ENCODE peak calls at places on chromosomes 11 and 22, in four cellular contexts. Q is fibroblast of gingiva, Z is stromal cell of bone marrow, R is natural killer cell. P is an unnamed sample.

GRCh38 chr11:4851033-4851432 is 2.0 kb upstream of the OR51S1 start:
- DNase-seq in Q (no peak), Z (no peak), R (no peak), P (no peak)

GRCh38 chr11:127628463-127628785 is 627.9 kb upstream of the KIRREL3 start:
- DNase-seq in Q (no peak), Z (no peak), R (no peak), P (no peak)

GRCh38 chr22:17590586-17590985 is 27.3 kb downstream of the SLC25A18 start:
- DNase-seq in Q (no peak), Z (no peak), R (no peak), P (no peak)

GRCh38 chr11:132683602-132684001 is 848.7 kb downstream of the OPCML start:
- DNase-seq in Q (no peak), Z (no peak), R (no peak), P (no peak)

GRCh38 chr11:35943761-35944502 is at the start of gene LDLRAD3:
- DNase-seq in Q (peak; percentile 77), Z (peak; percentile 51), R (peak; percentile 21), P (no peak)

GRCh38 chr11:5242933-5243844 is 6.5 kb downstream of the HBG1 start:
- DNase-seq in Q (no peak), Z (peak; percentile 1), R (no peak), P (no peak)

GRCh38 chr11:83725161-83725560 is 439.0 kb upstream of the CCDC90B start:
- DNase-seq in Q (no peak), Z (no peak), R (no peak), P (no peak)

GRCh38 chr11:121630041-121630440 is 177.3 kb upstream of the SORL1-AS1 start:
- DNase-seq in Q (peak; percentile 66), Z (peak; percentile 84), R (no peak), P (no peak)

GRCh38 chr22:41327124-41327523 is 25.8 kb downstream of the ZC3H7B start:
- DNase-seq in Q (no peak), Z (no peak), R (no peak), P (no peak)

GRCh38 chr11:59212744-59213573 is at the start of gene MPEG1:
- DNase-seq in Q (no peak), Z (no peak), R (no peak), P (no peak)

GRCh38 chr11:36372101-36372767 is 76.1 kb downstream of the PRR5L start:
- DNase-seq in Q (peak; percentile 90), Z (peak; percentile 85), R (no peak), P (no peak)

GRCh38 chr22:44389926-44390925 is 77.5 kb upstream of the SHISAL1 start:
- DNase-seq in Q (no peak), Z (no peak), R (no peak), P (no peak)

GRCh38 chr22:39597236-39597869 is 26.8 kb downstream of the CACNA1I start:
- DNase-seq in Q (no peak), Z (no peak), R (no peak), P (no peak)

GRCh38 chr11:83924987-83925542 is 638.9 kb upstream of the CCDC90B start:
- DNase-seq in Q (no peak), Z (no peak), R (no peak), P (no peak)

GRCh38 chr22:46063861-46064235 is 86.5 kb upstream of the PPARA start:
- DNase-seq in Q (no peak), Z (no peak), R (no peak), P (no peak)

GRCh38 chr11:134450186-134450585 is 38.1 kb upstream of the B3GAT1 start:
- DNase-seq in Q (no peak), Z (no peak), R (no peak), P (no peak)

GRCh38 chr11:60164550-60165075 is 18.3 kb downstream of the MS4A6A start:
- DNase-seq in Q (no peak), Z (no peak), R (no peak), P (no peak)

GRCh38 chr11:11706022-11706421 is 84.2 kb upstream of the GALNT18 start:
- DNase-seq in Q (no peak), Z (no peak), R (no peak), P (no peak)